ENCODE peak calls at places on chromosomes 3 and 15, in nine cellular contexts. G, X, B, C, J, H, R, Z and K are unnamed samples.

GRCh38 chr15:92845109-92845508 is 55.0 kb upstream of the CHD2 start:
- DNase-seq in G (peak), X (no peak), B (no peak), C (no peak), J (no peak), H (no peak), R (no peak), Z (peak), K (no peak)

GRCh38 chr3:127069814-127070440 is 87.0 kb downstream of the PLXNA1 start:
- DNase-seq in G (no peak), X (no peak), B (no peak), C (no peak), J (no peak), H (no peak), R (no peak), Z (no peak), K (no peak)

GRCh38 chr3:170967126-170967525 is 58.7 kb upstream of the EIF5A2 start:
- DNase-seq in G (no peak), X (no peak), B (no peak), C (no peak), J (no peak), H (no peak), R (no peak), Z (no peak), K (no peak)

GRCh38 chr3:190120161-190121060 is at the start of gene P3H2:
- DNase-seq in G (no peak), X (no peak), B (peak), C (peak), J (peak), H (peak), R (no peak), Z (peak), K (no peak)

GRCh38 chr3:69080233-69080644 is at the start of gene UBA3:
- DNase-seq in G (peak), X (peak), B (peak), C (peak), J (peak), H (peak), R (peak), Z (peak), K (no peak)

GRCh38 chr15:50109086-50109987 is 9.7 kb downstream of the ATP8B4 start:
- DNase-seq in G (peak), X (no peak), B (no peak), C (no peak), J (no peak), H (no peak), R (no peak), Z (peak), K (no peak)

GRCh38 chr3:23161896-23162570 is 41.1 kb upstream of the UBE2E2 start:
- DNase-seq in G (no peak), X (no peak), B (no peak), C (no peak), J (no peak), H (no peak), R (no peak), Z (peak), K (no peak)

GRCh38 chr3:169146112-169146665 is 517.3 kb downstream of the MECOM start:
- DNase-seq in G (peak), X (no peak), B (no peak), C (no peak), J (no peak), H (peak), R (no peak), Z (peak), K (no peak)

GRCh38 chr15:93331545-93332117 is 242.6 kb upstream of the RGMA start:
- DNase-seq in G (no peak), X (no peak), B (peak), C (no peak), J (no peak), H (no peak), R (no peak), Z (no peak), K (no peak)

GRCh38 chr3:194964809-194965208 is 279.1 kb downstream of the FAM43A start:
- DNase-seq in G (no peak), X (peak), B (no peak), C (no peak), J (no peak), H (no peak), R (no peak), Z (no peak), K (no peak)

GRCh38 chr15:62845239-62846126 is 197.1 kb upstream of the TPM1 start:
- DNase-seq in G (no peak), X (no peak), B (no peak), C (no peak), J (peak), H (no peak), R (no peak), Z (peak), K (peak)

GRCh38 chr3:38163117-38163870 is 2.0 kb upstream of the OXSR1 start:
- DNase-seq in G (peak), X (no peak), B (no peak), C (no peak), J (peak), H (no peak), R (no peak), Z (no peak), K (no peak)

GRCh38 chr3:105473521-105474223 is 107.0 kb downstream of the ALCAM start:
- DNase-seq in G (peak), X (no peak), B (no peak), C (no peak), J (no peak), H (no peak), R (no peak), Z (peak), K (no peak)

GRCh38 chr3:194739498-194740284 is 54.0 kb downstream of the FAM43A start:
- DNase-seq in G (no peak), X (no peak), B (no peak), C (peak), J (no peak), H (no peak), R (no peak), Z (no peak), K (no peak)

GRCh38 chr3:64681015-64681414 is 6.8 kb downstream of the ADAMTS9 start:
- DNase-seq in G (no peak), X (no peak), B (no peak), C (no peak), J (peak), H (no peak), R (no peak), Z (no peak), K (no peak)

GRCh38 chr3:8443829-8444791 is 57.5 kb upstream of the LMCD1 start:
- DNase-seq in G (no peak), X (peak), B (peak), C (peak), J (no peak), H (peak), R (peak), Z (peak), K (no peak)

GRCh38 chr3:66816110-66816761 is 181.9 kb upstream of the KBTBD8 start:
- DNase-seq in G (peak), X (no peak), B (no peak), C (peak), J (no peak), H (no peak), R (no peak), Z (peak), K (no peak)

DNA sequence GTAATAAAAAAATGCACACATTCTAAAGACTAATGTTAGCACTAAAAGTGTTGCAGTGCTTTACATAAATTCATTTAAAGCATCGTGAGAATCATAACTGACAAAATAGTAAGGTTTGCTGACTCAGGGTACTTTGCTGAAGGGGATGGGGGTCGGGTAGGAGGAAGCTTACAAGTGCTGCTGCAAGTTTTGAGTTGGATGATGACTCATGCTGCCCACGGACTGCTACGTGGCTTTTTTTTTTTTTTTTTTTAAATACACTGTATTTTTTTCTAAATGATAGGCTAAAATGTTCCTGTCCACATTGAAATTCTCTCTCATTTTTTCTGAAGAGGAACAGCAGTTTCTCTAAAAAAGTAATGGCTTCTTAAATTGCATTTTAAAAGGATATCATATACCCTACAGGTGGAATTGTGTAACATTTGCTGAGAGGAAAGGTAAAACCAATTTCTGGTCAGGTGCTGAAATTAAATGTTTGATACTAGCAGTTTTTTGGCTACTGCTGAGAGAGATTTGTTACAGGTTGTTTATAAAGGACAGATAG is 2.2 kb downstream of the MAPK6 start:
- DNase-seq in G (peak), X (no peak), B (no peak), C (peak), J (no peak), H (peak), R (no peak), Z (peak), K (no peak)
- TF ChIP-seq POLR2A in G (no peak), X (no peak), B (no peak), C (no peak), J (no peak), H (no peak), R (no peak), Z (peak), K (no peak)

GRCh38 chr15:81752974-81753373 is 292.8 kb downstream of the MEX3B start:
- DNase-seq in G (no peak), X (no peak), B (no peak), C (peak), J (no peak), H (no peak), R (no peak), Z (no peak), K (no peak)
- TF ChIP-seq CTCF in G (no peak), X (no peak), B (no peak), C (peak), J (no peak), H (no peak), R (no peak), Z (no peak), K (no peak)

GRCh38 chr3:53254810-53255359 is 937 bp downstream of the TKT start:
- DNase-seq in G (peak), X (no peak), B (peak), C (no peak), J (no peak), H (peak), R (no peak), Z (peak), K (no peak)

GRCh38 chr3:53253707-53254106 is 2.1 kb downstream of the TKT start:
- DNase-seq in G (no peak), X (no peak), B (no peak), C (no peak), J (no peak), H (no peak), R (no peak), Z (no peak), K (no peak)

GRCh38 chr3:53255775-53256703 is at the start of gene TKT:
- DNase-seq in G (peak), X (peak), B (peak), C (no peak), J (peak), H (peak), R (peak), Z (peak), K (no peak)

GRCh38 chr3:53255360-53255774 is 455 bp downstream of the TKT start:
- DNase-seq in G (no peak), X (no peak), B (peak), C (no peak), J (no peak), H (peak), R (no peak), Z (no peak), K (no peak)

GRCh38 chr3:53254190-53254809 is 1.5 kb downstream of the TKT start:
- DNase-seq in G (peak), X (no peak), B (no peak), C (no peak), J (no peak), H (no peak), R (no peak), Z (no peak), K (no peak)
- TF ChIP-seq POLR2A in G (no peak), X (no peak), B (no peak), C (no peak), J (no peak), H (no peak), R (no peak), Z (no peak), K (no peak)

GRCh38 chr3:145089337-145089736 is 1071.6 kb downstream of the PLOD2 start:
- DNase-seq in G (no peak), X (no peak), B (no peak), C (no peak), J (no peak), H (no peak), R (no peak), Z (no peak), K (no peak)
- TF ChIP-seq CTCF in G (no peak), X (no peak), B (no peak), C (no peak), J (no peak), H (no peak), R (no peak), Z (no peak), K (no peak)

GRCh38 chr15:40108855-40109735 is at the start of gene BMF:
- DNase-seq in G (peak), X (peak), B (peak), C (peak), J (peak), H (peak), R (peak), Z (peak), K (peak)
- TF ChIP-seq POLR2A in G (no peak), X (no peak), B (no peak), C (no peak), J (peak), H (no peak), R (no peak), Z (no peak), K (no peak)